ENCODE peak calls at places on chromosomes 6 and 20, in five cellular contexts. F is spleen, W is tibial artery, Y is cardiac muscle cell, J is colonic mucosa. A is an unnamed sample.

GRCh38 chr6:34059136-34059731 is 86.7 kb downstream of the GRM4 start:
- DNase-seq in F (no peak), W (no peak), Y (no peak), J (no peak), A (peak)

GRCh38 chr20:63858393-63859165 is 2.7 kb upstream of the ABHD16B start:
- DNase-seq in F (peak), W (no peak), Y (peak), J (peak), A (no peak)

GRCh38 chr6:3090013-3090412 is 21.7 kb downstream of the RIPK1 start:
- DNase-seq in F (no peak), W (no peak), Y (no peak), J (no peak), A (no peak)

GRCh38 chr20:3753098-3753497 is 14.5 kb downstream of the ADISSP start:
- DNase-seq in F (no peak), W (peak), Y (peak), J (peak), A (peak)

GRCh38 chr6:33746036-33746600 is 587 bp downstream of the IP6K3 start:
- DNase-seq in F (no peak), W (peak), Y (no peak), J (no peak), A (no peak)

GRCh38 chr6:108941867-108942266 is 93.6 kb downstream of the ARMC2 start:
- DNase-seq in F (no peak), W (no peak), Y (no peak), J (no peak), A (no peak)

GRCh38 chr6:100944644-100945043 is 63.5 kb upstream of the ASCC3 start:
- DNase-seq in F (no peak), W (no peak), Y (no peak), J (no peak), A (no peak)

GRCh38 chr6:113558966-113559365 is 298.2 kb upstream of the MARCKS start:
- DNase-seq in F (no peak), W (no peak), Y (no peak), J (no peak), A (peak)

GRCh38 chr6:87698618-87699017 is 3.4 kb downstream of the AKIRIN2 start:
- DNase-seq in F (no peak), W (no peak), Y (no peak), J (no peak), A (peak)

GRCh38 chr6:2764610-2765165 is 505 bp upstream of the WRNIP1 start:
- DNase-seq in F (peak), W (peak), Y (peak), J (peak), A (peak)

GRCh38 chr20:52303281-52303950 is 111.8 kb upstream of the ZFP64 start:
- DNase-seq in F (no peak), W (no peak), Y (no peak), J (no peak), A (no peak)

GRCh38 chr20:34529742-34530141 is 13.5 kb downstream of the DYNLRB1 start:
- DNase-seq in F (peak), W (peak), Y (no peak), J (no peak), A (no peak)

GRCh38 chr6:30213999-30214982 is 1.1 kb upstream of the TRIM26 start:
- DNase-seq in F (peak), W (peak), Y (peak), J (peak), A (peak)

GRCh38 chr6:35139924-35140524 is 1.1 kb downstream of the TCP11 start:
- DNase-seq in F (no peak), W (no peak), Y (peak), J (peak), A (peak)

GRCh38 chr20:25148982-25149846 is 46.3 kb upstream of the ENTPD6 start:
- DNase-seq in F (no peak), W (no peak), Y (no peak), J (no peak), A (no peak)

GRCh38 chr6:135163440-135163738 is 17.7 kb upstream of the MYB start:
- DNase-seq in F (no peak), W (no peak), Y (no peak), J (no peak), A (no peak)

GRCh38 chr20:57089701-57090144 is 176.7 kb downstream of the BMP7 start:
- DNase-seq in F (peak), W (no peak), Y (peak), J (peak), A (peak)

GRCh38 chr6:166572370-166573261 is 13.9 kb downstream of the RAMACL start:
- DNase-seq in F (no peak), W (no peak), Y (peak), J (no peak), A (peak)

GRCh38 chr6:46772038-46772437 is 21.2 kb upstream of the MEP1A start:
- DNase-seq in F (no peak), W (no peak), Y (no peak), J (no peak), A (no peak)

GRCh38 chr6:106360989-106361430 is 493 bp downstream of the CRYBG1 start:
- DNase-seq in F (peak), W (no peak), Y (peak), J (peak), A (no peak)

GRCh38 chr6:34249469-34250370 is 914 bp upstream of the SMIM29 start:
- DNase-seq in F (peak), W (no peak), Y (no peak), J (peak), A (no peak)

GRCh38 chr6:68778356-68779020 is 143.4 kb downstream of the ADGRB3 start:
- DNase-seq in F (no peak), W (no peak), Y (peak), J (no peak), A (peak)

GRCh38 chr6:19492631-19493030 is 344.5 kb upstream of the ID4 start:
- DNase-seq in F (no peak), W (no peak), Y (no peak), J (no peak), A (peak)

GRCh38 chr6:164200071-164200470 is 785.6 kb downstream of the QKI start:
- DNase-seq in F (no peak), W (no peak), Y (no peak), J (no peak), A (peak)

GRCh38 chr20:46810442-46811327 is 84.0 kb upstream of the EYA2 start:
- DNase-seq in F (no peak), W (no peak), Y (no peak), J (peak), A (no peak)

GRCh38 chr6:147651249-147652063 is 143.0 kb downstream of the SAMD5 start:
- DNase-seq in F (no peak), W (no peak), Y (no peak), J (no peak), A (no peak)

GRCh38 chr6:161088676-161089328 is 97.2 kb downstream of the MAP3K4 start:
- DNase-seq in F (no peak), W (no peak), Y (peak), J (no peak), A (no peak)

GRCh38 chr6:166333172-166333995 is 9.0 kb downstream of the SFT2D1 start:
- DNase-seq in F (peak), W (no peak), Y (no peak), J (no peak), A (no peak)

GRCh38 chr6:158665332-158665731 is 15.5 kb downstream of the SYTL3 start:
- DNase-seq in F (peak), W (no peak), Y (no peak), J (peak), A (no peak)

GRCh38 chr6:115766745-115767462 is 293.8 kb downstream of the FRK start:
- DNase-seq in F (no peak), W (no peak), Y (no peak), J (no peak), A (no peak)

GRCh38 chr6:71289039-71289801 is 609 bp downstream of the OGFRL1 start:
- DNase-seq in F (peak), W (peak), Y (peak), J (peak), A (peak)

GRCh38 chr6:109945091-109945490 is 33.0 kb upstream of the GPR6 start:
- DNase-seq in F (no peak), W (no peak), Y (no peak), J (no peak), A (no peak)

GRCh38 chr6:109949281-109950065 is 28.6 kb upstream of the GPR6 start:
- DNase-seq in F (no peak), W (no peak), Y (no peak), J (no peak), A (no peak)

GRCh38 chr6:109939654-109940053 is 38.5 kb upstream of the GPR6 start:
- DNase-seq in F (no peak), W (no peak), Y (no peak), J (no peak), A (peak)

GRCh38 chr6:109947001-109947400 is 31.1 kb upstream of the GPR6 start:
- DNase-seq in F (no peak), W (no peak), Y (no peak), J (no peak), A (no peak)

GRCh38 chr6:109944448-109944847 is 33.7 kb upstream of the GPR6 start:
- DNase-seq in F (no peak), W (no peak), Y (no peak), J (no peak), A (no peak)
- H3K4me3 ChIP-seq in F (no peak), W (no peak), Y (no peak), J (no peak), A (no peak)

DNA sequence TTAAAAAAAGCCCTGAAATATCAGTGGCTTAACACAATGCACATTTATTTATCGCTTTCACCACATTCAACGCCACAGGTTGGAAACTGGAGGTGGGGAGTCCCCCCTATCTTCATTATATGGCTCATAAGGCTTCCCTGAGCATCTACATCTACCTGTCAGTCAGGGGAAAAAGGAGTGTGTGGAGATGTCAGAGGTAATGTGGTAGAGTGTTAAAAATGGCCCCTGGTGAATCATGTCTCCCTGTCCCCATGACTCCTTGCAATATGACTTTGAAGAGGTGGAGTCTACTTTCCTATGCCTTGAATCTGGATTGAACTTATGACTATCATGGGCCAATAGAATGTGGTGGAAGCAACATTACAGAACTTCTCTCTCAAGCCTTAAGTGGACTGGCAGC is 65.5 kb upstream of the BTBD3 start:
- DNase-seq in F (no peak), W (no peak), Y (no peak), J (no peak), A (no peak)
- TF ChIP-seq CTCF in F (no peak), W (no peak), Y (no peak), J (no peak), A (no peak)

GRCh38 chr20:17643531-17644188 is 38.4 kb downstream of the RRBP1 start:
- DNase-seq in F (peak), W (no peak), Y (no peak), J (no peak), A (peak)
- H3K4me3 ChIP-seq in F (no peak), W (no peak), Y (no peak), J (no peak), A (no peak)

GRCh38 chr6:42230320-42231034 is 12.8 kb upstream of the MRPS10 start:
- DNase-seq in F (no peak), W (no peak), Y (no peak), J (no peak), A (peak)
- TF ChIP-seq CTCF in F (no peak), W (no peak), Y (peak), J (peak), A (peak)